ENCODE peak calls at places on chromosomes 2 and 18, in eight cellular contexts. N is fibroblast of lung, J is cardiac fibroblast, K is HL-60, O is prostate gland, Y is lower lobe of right lung, R is colonic mucosa, X is HFF-Myc. G is an unnamed sample.

GRCh38 chr2:161085041-161085598 is 75.1 kb upstream of the TANK start:
- DNase-seq in O (no peak), K (no peak), R (no peak), N (peak; percentile 20), X (no peak), J (peak; percentile 16), Y (no peak), G (no peak)

GRCh38 chr2:33123216-33123615 is 176.5 kb downstream of the LTBP1 start:
- DNase-seq in Y (no peak), N (peak; percentile 67), R (no peak), O (no peak), X (no peak), K (no peak), J (no peak), G (peak; percentile 53)

GRCh38 chr2:96108578-96109561 is 7.5 kb downstream of the ADRA2B start:
- DNase-seq in R (no peak), J (peak; percentile 33), Y (peak; percentile 41), N (no peak), O (no peak), K (no peak), X (no peak), G (peak; percentile 6)

GRCh38 chr18:73691624-73692023 is 456.0 kb downstream of the FBXO15 start:
- DNase-seq in J (no peak), R (no peak), K (no peak), N (no peak), Y (no peak), O (no peak), X (no peak), G (no peak)

GRCh38 chr2:230505162-230505561 is 89.2 kb downstream of the SP100 start:
- DNase-seq in K (no peak), N (no peak), Y (no peak), R (no peak), J (no peak), O (no peak), X (no peak), G (no peak)

GRCh38 chr2:69742170-69742952 is 427 bp downstream of the ANXA4 start:
- DNase-seq in J (peak; percentile 14), Y (no peak), K (no peak), X (no peak), O (peak; percentile 21), N (no peak), R (peak; percentile 46), G (no peak)

GRCh38 chr2:120885311-120885710 is 149.6 kb downstream of the GLI2 start:
- DNase-seq in J (no peak), X (no peak), R (no peak), O (no peak), Y (peak; percentile 29), N (no peak), K (no peak), G (no peak)

GRCh38 chr2:197813093-197813787 is 8.8 kb downstream of the PLCL1 start:
- DNase-seq in X (no peak), O (no peak), Y (no peak), K (peak; percentile 22), N (peak; percentile 43), J (peak; percentile 52), R (no peak), G (peak; percentile 77)

GRCh38 chr2:205175831-205176230 is 506.5 kb upstream of the NRP2 start:
- DNase-seq in N (no peak), J (no peak), X (no peak), R (no peak), Y (no peak), K (no peak), O (peak; percentile 7), G (no peak)

GRCh38 chr18:27298215-27298804 is 113.2 kb upstream of the CHST9 start:
- DNase-seq in N (no peak), R (no peak), Y (no peak), O (no peak), K (no peak), X (no peak), J (no peak), G (no peak)

GRCh38 chr2:35116151-35116550 is 1239.4 kb upstream of the CRIM1 start:
- DNase-seq in Y (no peak), K (no peak), N (no peak), O (no peak), R (no peak), J (no peak), X (no peak), G (no peak)

GRCh38 chr2:9114457-9114856 is 92.2 kb upstream of the ASAP2 start:
- DNase-seq in Y (no peak), X (no peak), N (no peak), O (no peak), R (no peak), K (no peak), J (no peak), G (peak; percentile 19)

GRCh38 chr18:35968278-35968880 is 4.1 kb upstream of the RMP24 start:
- DNase-seq in J (no peak), X (no peak), N (no peak), K (no peak), R (no peak), O (no peak), Y (no peak), G (no peak)

GRCh38 chr2:25698752-25699151 is 25.4 kb upstream of the DTNB start:
- DNase-seq in N (peak; percentile 64), J (peak; percentile 21), O (no peak), X (no peak), R (no peak), Y (no peak), K (no peak), G (no peak)

GRCh38 chr2:175207741-175208438 is 26.4 kb upstream of the ATP5MC3 start:
- DNase-seq in K (no peak), N (no peak), X (no peak), J (peak; percentile 2), O (peak; percentile 6), Y (no peak), R (no peak), G (no peak)
- H3K4me3 ChIP-seq in K (no peak overlapping the region), N (no peak overlapping the region), X (no peak overlapping the region), J (no peak overlapping the region), O (no peak overlapping the region), Y (no peak overlapping the region), R (no peak overlapping the region), G (no peak overlapping the region)

DNA sequence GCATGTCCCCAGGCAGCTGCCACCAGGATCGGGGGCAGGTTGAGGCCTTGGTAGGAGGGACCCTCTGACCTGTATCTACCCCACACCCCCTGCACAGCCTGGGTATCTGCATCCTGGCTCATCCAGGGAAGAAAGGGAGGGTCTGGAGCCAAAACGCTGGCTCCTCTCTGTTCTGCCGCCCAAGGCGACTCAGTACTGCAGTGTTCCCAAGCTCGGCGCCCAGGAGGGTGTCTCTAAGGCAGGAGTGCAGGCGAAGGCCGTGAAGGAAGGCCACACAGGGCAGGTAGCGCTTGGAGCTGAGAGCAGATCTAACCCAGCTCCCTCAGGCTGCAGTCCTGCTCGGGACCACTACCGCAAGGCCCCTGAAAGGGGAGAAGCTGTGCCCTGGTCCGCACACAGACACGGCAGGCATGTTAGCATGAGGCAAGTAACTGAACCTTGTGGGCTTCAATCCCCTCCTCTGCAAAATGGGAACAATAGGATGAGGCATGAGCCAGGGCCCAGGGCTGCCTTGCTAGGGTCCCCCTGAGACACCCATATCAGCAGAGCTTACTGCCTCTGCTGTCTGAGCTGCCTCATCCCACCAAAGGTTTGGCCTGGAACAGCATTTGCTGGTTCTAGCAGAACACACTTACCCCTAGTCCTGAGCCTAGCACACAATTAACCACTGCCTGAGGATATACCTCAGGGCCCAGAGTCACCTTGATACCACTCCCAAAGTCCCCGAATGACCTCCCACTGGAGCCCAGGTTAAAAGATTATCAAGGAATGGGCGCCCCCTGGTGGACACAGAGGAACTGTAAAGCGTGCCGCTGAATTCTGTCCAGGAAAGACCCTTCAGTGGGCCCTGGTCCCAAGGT is 6.5 kb downstream of the PTMA start:
- DNase-seq in N (peak; percentile 23), Y (peak; percentile 78), J (peak; percentile 48), K (no peak), O (peak; percentile 57), R (peak; percentile 84), X (no peak), G (peak; percentile 43)
- TF ChIP-seq CTCF in N (peak; percentile 71), Y (peak; percentile 89), J (peak; percentile 62), K (peak; percentile 64), O (peak; percentile 88), R (peak; percentile 88), X (peak; percentile 80), G (peak; percentile 77)

GRCh38 chr2:194618432-194618831 is 1038.6 kb upstream of the SLC39A10 start:
- DNase-seq in J (no peak), X (no peak), N (no peak), K (no peak), Y (no peak), R (no peak), O (no peak), G (no peak)
- H3K4me3 ChIP-seq in J (no peak overlapping the region), X (no peak overlapping the region), N (no peak overlapping the region), K (no peak overlapping the region), Y (no peak overlapping the region), R (no peak overlapping the region), O (no peak overlapping the region), G (no peak overlapping the region)

DNA sequence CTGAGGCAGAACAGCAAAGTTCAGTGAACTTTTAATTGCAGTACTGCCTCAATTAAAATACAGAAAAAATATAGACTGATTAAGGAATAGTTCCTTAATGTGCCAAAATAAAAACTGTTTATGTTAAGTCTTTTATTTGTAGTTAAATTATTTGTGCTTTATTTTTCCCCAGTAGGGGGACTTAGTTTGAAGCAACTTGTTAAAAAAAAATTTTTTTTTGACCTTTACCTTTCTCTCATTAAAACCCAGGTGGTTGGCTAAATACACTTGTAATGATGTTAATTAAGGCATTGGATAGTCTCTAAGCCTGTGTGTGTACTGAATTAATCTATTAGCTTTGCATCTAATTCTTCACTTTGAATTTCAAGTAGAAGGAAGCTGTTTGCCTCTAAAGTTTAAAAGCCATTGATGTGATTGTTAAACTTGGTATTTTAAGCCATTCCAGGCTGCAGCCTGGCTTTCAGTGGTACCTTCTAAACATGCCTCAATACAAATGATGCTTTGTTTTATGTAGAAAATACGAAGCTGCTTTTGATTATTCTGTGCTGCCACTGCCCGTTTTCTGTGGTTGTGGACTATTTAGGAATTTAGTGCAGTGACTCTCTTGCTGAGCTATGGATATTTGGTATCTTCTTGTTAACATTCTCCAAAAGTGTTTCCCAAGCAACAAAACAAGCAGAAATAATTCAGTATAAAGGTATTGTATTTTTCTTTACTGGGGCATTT is 102.9 kb downstream of the TANC1 start:
- DNase-seq in J (peak; percentile 46), N (peak; percentile 87), X (no peak), R (no peak), O (no peak), Y (no peak), K (no peak), G (peak; percentile 66)
- TF ChIP-seq CTCF in J (no peak), N (no peak), X (no peak), R (no peak), O (no peak), Y (no peak), K (no peak), G (peak; percentile 18)

DNA sequence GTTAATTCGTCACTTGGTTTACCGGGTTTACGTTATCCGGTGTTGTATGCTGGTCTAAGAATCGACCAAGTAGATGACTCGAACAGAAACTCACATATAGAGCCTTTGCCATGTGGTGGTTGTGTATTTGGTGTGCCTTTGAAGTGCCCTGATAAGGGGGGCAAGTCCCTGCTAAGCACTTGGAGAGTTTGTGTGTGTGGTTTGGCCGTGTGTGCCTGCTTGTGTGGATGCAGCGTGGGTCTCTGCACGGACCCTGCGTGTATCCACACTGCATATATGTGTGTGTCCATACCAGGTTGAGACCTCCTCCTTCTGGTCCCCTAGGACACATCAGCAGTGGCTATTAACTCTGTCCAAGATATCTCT is 2.4 kb upstream of the CELF4 start:
- DNase-seq in K (no peak), O (no peak), R (no peak), J (no peak), N (no peak), X (no peak), Y (no peak), G (no peak)
- H3K4me3 ChIP-seq in K (no peak overlapping the region), O (no peak overlapping the region), R (no peak overlapping the region), J (no peak overlapping the region), N (no peak overlapping the region), X (no peak overlapping the region), Y (peak overlapping the region; percentile 61), G (no peak overlapping the region)

GRCh38 chr2:29053680-29054400 is 20.5 kb downstream of the PCARE start:
- DNase-seq in Y (no peak), J (no peak), K (no peak), O (no peak), X (no peak), N (no peak), R (no peak), G (peak; percentile 18)
- TF ChIP-seq CTCF in Y (no peak), J (no peak), K (no peak), O (peak; percentile 24), X (no peak), N (no peak), R (no peak), G (peak; percentile 1)